ENCODE peak calls at places on chromosomes 1 and 21, in five cellular contexts. X is mesenchymal stem cell, E is H9, D is IMR-90, M is neuronal stem cell. L is an unnamed sample.
A peak's percentile ranks its signal among the peaks of the same experiment; 100 is the strongest.

GRCh38 chr1:161706116-161706482 is 930 bp upstream of the FCRLA start:
- DNase-seq in D (peak; percentile 75), E (no peak), X (no peak), M (no peak), L (no peak)

GRCh38 chr1:108117908-108118902 is 81.9 kb downstream of the SLC25A24 start:
- DNase-seq in E (no peak), D (peak; percentile 76), X (no peak), M (no peak), L (peak; percentile 73)

GRCh38 chr1:5947978-5948680 is 44.1 kb downstream of the NPHP4 start:
- DNase-seq in M (no peak), E (peak; percentile 15), D (no peak), X (no peak), L (no peak)

GRCh38 chr1:191495040-191495439 is 663.2 kb upstream of the RGS18 start:
- DNase-seq in X (no peak), E (no peak), M (no peak), D (no peak), L (no peak)

GRCh38 chr1:155272466-155273133 is 704 bp downstream of the CLK2 start:
- DNase-seq in M (no peak), E (no peak), X (peak; percentile 79), D (peak; percentile 67), L (peak; percentile 68)

GRCh38 chr1:29718791-29719190 is 482.5 kb downstream of the PTPRU start:
- DNase-seq in E (no peak), M (no peak), X (no peak), D (no peak), L (no peak)

GRCh38 chr1:224558904-224559303 is 57.2 kb upstream of the CNIH3 start:
- DNase-seq in X (no peak), M (no peak), E (no peak), D (no peak), L (no peak)

GRCh38 chr1:203932559-203932958 is 71.2 kb downstream of the SNRPE start:
- DNase-seq in X (no peak), M (no peak), E (no peak), D (no peak), L (no peak)

GRCh38 chr1:45972621-45973020 is 159.8 kb downstream of the PIK3R3 start:
- DNase-seq in D (no peak), X (no peak), M (no peak), E (no peak), L (peak; percentile 73)

GRCh38 chr1:116431870-116432500 is 58.9 kb downstream of the ATP1A1 start:
- DNase-seq in M (no peak), X (no peak), E (no peak), D (no peak), L (no peak)

GRCh38 chr1:10733967-10734366 is 62.5 kb downstream of the CASZ1 start:
- DNase-seq in M (no peak), X (no peak), D (no peak), E (no peak), L (no peak)

GRCh38 chr1:186680031-186681012 is at the start of gene PTGS2:
- DNase-seq in D (peak; percentile 93), X (peak; percentile 97), E (peak; percentile 95), M (peak; percentile 56), L (peak; percentile 59)

GRCh38 chr1:46450160-46450517 is 39.5 kb upstream of the DMBX1 start:
- DNase-seq in D (no peak), X (no peak), E (no peak), M (no peak), L (no peak)

GRCh38 chr1:46401964-46402626 is 8.0 kb downstream of the FAAH start:
- DNase-seq in E (peak; percentile 90), M (no peak), D (peak; percentile 95), X (peak; percentile 69), L (peak; percentile 83)

GRCh38 chr1:15968172-15968571 is 7.7 kb downstream of the ZBTB17 start:
- DNase-seq in D (no peak), X (no peak), E (no peak), M (no peak), L (no peak)

GRCh38 chr1:115136106-115136505 is 46.8 kb upstream of the TSPAN2 start:
- DNase-seq in E (no peak), D (no peak), M (no peak), X (no peak), L (peak; percentile 60)

GRCh38 chr1:241136401-241136800 is 220.6 kb downstream of the RGS7 start:
- DNase-seq in M (no peak), E (no peak), D (no peak), X (no peak), L (no peak)

GRCh38 chr1:186442651-186443114 is 18.2 kb downstream of the PDC start:
- DNase-seq in M (no peak), D (peak; percentile 18), E (no peak), X (peak; percentile 23), L (no peak)

GRCh38 chr1:245957446-245957845 is 549.6 kb downstream of the SMYD3 start:
- DNase-seq in X (no peak), E (no peak), M (no peak), D (no peak), L (no peak)

GRCh38 chr1:19124273-19124672 is 85.8 kb downstream of the UBR4 start:
- DNase-seq in X (no peak), D (no peak), M (no peak), E (no peak), L (no peak)

GRCh38 chr1:36203027-36203553 is 21.2 kb upstream of the THRAP3 start:
- DNase-seq in E (no peak), D (no peak), X (no peak), M (no peak), L (no peak)

GRCh38 chr1:36204347-36204909 is 19.8 kb upstream of the THRAP3 start:
- DNase-seq in E (no peak), D (no peak), M (no peak), X (no peak), L (no peak)

GRCh38 chr1:36203554-36204346 is 20.5 kb upstream of the THRAP3 start:
- DNase-seq in D (peak; percentile 52), X (peak; percentile 61), E (peak; percentile 43), M (no peak), L (no peak)

GRCh38 chr1:36198641-36199040 is 25.6 kb upstream of the THRAP3 start:
- DNase-seq in X (no peak), D (no peak), E (no peak), M (no peak), L (no peak)

GRCh38 chr1:36199934-36200741 is 24.1 kb upstream of the THRAP3 start:
- DNase-seq in X (no peak), D (peak; percentile 60), M (no peak), E (no peak), L (no peak)
- H2AFZ ChIP-seq in X (no peak overlapping the region), D (peak overlapping the region; percentile 53), M (no peak overlapping the region), E (no peak overlapping the region), L (no peak overlapping the region)

GRCh38 chr21:38805282-38806152 is at the start of gene ETS2:
- DNase-seq in E (peak; percentile 90), X (peak; percentile 98), D (peak; percentile 92), M (peak; percentile 81), L (peak; percentile 86)
- H3K4ac ChIP-seq in E (no peak within 1 kb of the TSS), X (peak within 1 kb of the TSS; percentile 95), D (peak within 1 kb of the TSS; percentile 85), M (peak within 1 kb of the TSS; percentile 59), L (peak within 1 kb of the TSS; percentile 94)

DNA sequence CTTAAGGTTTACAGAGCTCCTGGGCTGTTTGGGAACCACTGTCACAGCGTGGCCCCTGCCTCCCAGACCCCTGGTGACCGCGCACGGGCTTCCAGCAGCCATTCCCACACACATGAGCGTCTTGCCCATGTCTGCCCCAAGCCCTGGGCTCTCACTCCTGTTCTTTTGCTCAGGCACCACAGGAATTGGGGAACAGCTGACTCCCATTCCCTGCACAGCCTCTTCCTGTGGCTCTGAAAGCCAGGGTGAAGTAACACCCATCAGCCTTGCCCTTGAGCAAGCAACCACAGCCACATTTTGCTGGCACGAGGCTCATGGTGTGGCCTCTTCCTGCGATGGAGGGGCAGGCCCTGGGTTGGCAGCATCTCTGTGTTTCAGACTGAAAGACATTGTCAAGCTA is 14.3 kb upstream of the GPR157 start:
- DNase-seq in X (peak; percentile 67), D (peak; percentile 57), E (no peak), M (no peak), L (no peak)
- H3K18ac ChIP-seq in X (no peak overlapping the region), D (no peak overlapping the region), E (no peak overlapping the region), M (peak overlapping the region; percentile 84), L (no peak overlapping the region)

DNA sequence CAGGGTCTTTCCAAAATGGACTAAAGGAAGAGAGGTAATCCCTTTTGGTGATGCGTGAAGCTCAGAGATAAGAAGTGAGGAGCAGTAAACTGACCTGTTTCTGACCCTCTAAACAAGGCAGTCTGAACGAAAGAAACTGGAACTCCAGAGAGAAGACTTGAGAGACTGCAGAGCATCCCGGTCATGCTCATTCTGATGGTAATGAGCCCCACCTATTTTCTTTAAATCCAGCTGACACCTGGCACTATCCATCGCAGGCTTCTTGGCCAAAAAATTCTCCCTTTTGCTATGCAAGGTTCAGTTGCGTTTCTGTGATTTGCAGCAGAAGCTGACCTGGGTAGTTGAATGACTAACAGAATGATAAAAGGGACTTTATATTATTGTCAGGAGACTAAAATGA is 105.9 kb upstream of the KCNK2 start:
- DNase-seq in D (no peak), E (peak; percentile 33), M (no peak), X (no peak), L (no peak)
- H2AFZ ChIP-seq in D (no peak overlapping the region), E (no peak overlapping the region), M (no peak overlapping the region), X (no peak overlapping the region), L (no peak overlapping the region)

GRCh38 chr1:1418464-1419362 is 2.4 kb downstream of the ANKRD65 start:
- DNase-seq in D (no peak), X (no peak), E (no peak), M (no peak), L (no peak)
- H3K4ac ChIP-seq in D (no peak overlapping the region), X (no peak overlapping the region), E (no peak overlapping the region), M (peak overlapping the region; percentile 66), L (no peak overlapping the region)

GRCh38 chr21:25638634-25639166 is 358 bp upstream of the JAM2 start:
- DNase-seq in M (peak; percentile 12), D (peak; percentile 27), X (peak; percentile 10), E (no peak), L (peak; percentile 75)
- H3K18ac ChIP-seq in M (no peak overlapping the region), D (no peak overlapping the region), X (no peak overlapping the region), E (no peak overlapping the region), L (no peak overlapping the region)

GRCh38 chr1:67097305-67097704 is 37.5 kb downstream of the C1orf141 start:
- DNase-seq in X (no peak), D (no peak), M (peak; percentile 17), E (peak; percentile 60), L (no peak)

GRCh38 chr1:67105508-67105907 is 29.3 kb downstream of the C1orf141 start:
- DNase-seq in X (no peak), D (no peak), M (no peak), E (no peak), L (no peak)

GRCh38 chr1:67103548-67103947 is 31.2 kb downstream of the C1orf141 start:
- DNase-seq in X (no peak), D (no peak), M (no peak), E (no peak), L (no peak)

GRCh38 chr1:67100833-67101232 is 33.9 kb downstream of the C1orf141 start:
- DNase-seq in D (peak; percentile 15), E (no peak), M (no peak), X (no peak), L (no peak)
- H2AFZ ChIP-seq in D (peak overlapping the region; percentile 49), E (no peak overlapping the region), M (peak overlapping the region; percentile 51), X (no peak overlapping the region), L (no peak overlapping the region)